ENCODE peak calls at places on chromosomes 16 and 17, in four cellular contexts. P is H1, F is SK-N-SH, U is HepG2. R is an unnamed sample.
A peak's percentile ranks its signal among the peaks of the same experiment; 100 is the strongest.

GRCh38 chr17:78240012-78240655 is 8.7 kb downstream of the TMEM235 start:
- DNase-seq in U (no peak), F (no peak), P (no peak), R (no peak)

GRCh38 chr17:33012522-33013033 is 20.9 kb downstream of the SPACA3 start:
- DNase-seq in U (no peak), P (peak; percentile 33), F (no peak), R (no peak)

GRCh38 chr16:55555436-55555835 is 11.0 kb upstream of the CAPNS2 start:
- DNase-seq in U (no peak), F (no peak), P (no peak), R (no peak)

GRCh38 chr17:77429985-77430752 is 289.4 kb downstream of the SEC14L1 start:
- DNase-seq in P (peak; percentile 95), F (peak; percentile 93), U (peak; percentile 97), R (peak; percentile 79)

GRCh38 chr17:27572665-27573064 is 58.3 kb upstream of the LGALS9 start:
- DNase-seq in U (no peak), F (no peak), P (no peak), R (no peak)

GRCh38 chr17:12953126-12953525 is 64.7 kb downstream of the ELAC2 start:
- DNase-seq in P (no peak), U (no peak), F (no peak), R (no peak)

GRCh38 chr17:9512323-9513168 is 63.1 kb downstream of the STX8 start:
- DNase-seq in P (no peak), F (no peak), U (no peak), R (no peak)

GRCh38 chr17:7196651-7197050 is 17.5 kb upstream of the ASGR1 start:
- DNase-seq in P (no peak), F (no peak), U (no peak), R (no peak)

GRCh38 chr17:36602924-36603384 is 1.6 kb downstream of the MRM1 start:
- DNase-seq in P (peak; percentile 79), F (peak; percentile 88), U (peak; percentile 67), R (peak; percentile 71)

GRCh38 chr16:106623-107324 is 28.7 kb downstream of the MPG start:
- DNase-seq in F (peak; percentile 79), P (peak; percentile 70), U (peak; percentile 66), R (peak; percentile 59)

GRCh38 chr17:82932146-82933005 is 92.6 kb upstream of the ZNF750 start:
- DNase-seq in P (no peak), F (no peak), U (no peak), R (no peak)

GRCh38 chr17:72118588-72119279 is 2.1 kb upstream of the SOX9 start:
- DNase-seq in F (peak; percentile 83), U (peak; percentile 75), P (peak; percentile 78), R (peak; percentile 68)

GRCh38 chr16:17343028-17343427 is 127.7 kb downstream of the XYLT1 start:
- DNase-seq in F (no peak), U (no peak), P (no peak), R (no peak)

GRCh38 chr17:78925662-78926555 is 722 bp upstream of the TIMP2 start:
- DNase-seq in P (peak; percentile 68), U (peak; percentile 52), F (peak; percentile 81), R (no peak)

GRCh38 chr17:59485018-59485417 is 80.4 kb upstream of the DHX40 start:
- DNase-seq in U (no peak), P (no peak), F (no peak), R (no peak)

GRCh38 chr16:80583466-80583865 is 42.7 kb downstream of the DYNLRB2 start:
- DNase-seq in P (no peak), U (no peak), F (no peak), R (no peak)

GRCh38 chr17:16926591-16927451 is 45.1 kb downstream of the TNFRSF13B start:
- DNase-seq in U (no peak), P (no peak), F (no peak), R (no peak)

GRCh38 chr16:67928561-67929364 is 2.9 kb downstream of the CTRL start:
- DNase-seq in U (peak; percentile 69), P (peak; percentile 91), F (peak; percentile 90), R (peak; percentile 88)

GRCh38 chr17:43874293-43874692 is 27.3 kb downstream of the CD300LG start:
- DNase-seq in F (no peak), U (no peak), P (no peak), R (no peak)

GRCh38 chr17:45940826-45941225 is 46.5 kb downstream of the MAPT start:
- DNase-seq in F (no peak), P (no peak), U (no peak), R (peak; percentile 80)

GRCh38 chr16:67279296-67280089 is at the start of gene PLEKHG4:
- DNase-seq in F (peak; percentile 99), P (peak; percentile 83), U (peak; percentile 69), R (peak; percentile 88)

GRCh38 chr17:7634384-7634783 is 4.4 kb downstream of the SHBG start:
- DNase-seq in P (peak; percentile 87), U (no peak), F (peak; percentile 89), R (peak; percentile 47)

GRCh38 chr17:75493476-75494129 is 21.7 kb downstream of the CASKIN2 start:
- DNase-seq in P (no peak), F (no peak), U (no peak), R (no peak)

GRCh38 chr17:52255347-52255746 is 96.8 kb upstream of the CA10 start:
- DNase-seq in P (no peak), U (no peak), F (no peak), R (no peak)

GRCh38 chr16:50509521-50510341 is 38.5 kb upstream of the NKD1 start:
- DNase-seq in U (peak; percentile 50), P (peak; percentile 95), F (peak; percentile 47), R (peak; percentile 9)

GRCh38 chr17:27245230-27245696 is 48.7 kb upstream of the WSB1 start:
- DNase-seq in F (peak; percentile 84), U (peak; percentile 80), P (peak; percentile 73), R (peak; percentile 58)

GRCh38 chr17:66441012-66441703 is 138.7 kb downstream of the PRKCA start:
- DNase-seq in P (no peak), F (no peak), U (no peak), R (no peak)

GRCh38 chr17:65600518-65600917 is 39.1 kb upstream of the AXIN2 start:
- DNase-seq in F (no peak), P (no peak), U (no peak), R (no peak)

GRCh38 chr16:50263060-50263909 is 3.1 kb upstream of the ADCY7 start:
- DNase-seq in U (no peak), P (peak; percentile 41), F (no peak), R (no peak)

DNA sequence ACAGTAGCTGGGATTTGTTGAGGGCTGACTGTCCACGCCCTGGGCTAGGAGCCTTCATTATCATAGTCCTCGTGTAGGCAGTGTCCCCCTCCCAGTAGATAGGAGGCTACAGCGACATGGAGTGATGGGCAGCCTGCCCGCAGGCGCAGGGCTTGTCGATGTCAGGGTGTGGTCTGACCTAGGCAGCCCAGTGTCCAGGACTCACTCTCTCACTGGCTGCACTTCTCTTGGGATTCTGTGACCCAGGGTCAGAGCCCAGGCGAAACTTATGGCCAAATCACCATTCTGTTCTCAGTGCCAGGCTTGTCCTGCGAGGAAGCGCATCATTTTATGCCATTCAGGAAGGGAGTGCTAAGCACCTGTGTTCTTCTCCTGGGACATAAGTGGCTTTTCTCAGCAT is 32.6 kb downstream of the SHISA6 start:
- DNase-seq in U (no peak), P (no peak), F (no peak), R (no peak)
- TF ChIP-seq JUND in U (no peak), P (no peak), F (no peak), R (no peak)

DNA sequence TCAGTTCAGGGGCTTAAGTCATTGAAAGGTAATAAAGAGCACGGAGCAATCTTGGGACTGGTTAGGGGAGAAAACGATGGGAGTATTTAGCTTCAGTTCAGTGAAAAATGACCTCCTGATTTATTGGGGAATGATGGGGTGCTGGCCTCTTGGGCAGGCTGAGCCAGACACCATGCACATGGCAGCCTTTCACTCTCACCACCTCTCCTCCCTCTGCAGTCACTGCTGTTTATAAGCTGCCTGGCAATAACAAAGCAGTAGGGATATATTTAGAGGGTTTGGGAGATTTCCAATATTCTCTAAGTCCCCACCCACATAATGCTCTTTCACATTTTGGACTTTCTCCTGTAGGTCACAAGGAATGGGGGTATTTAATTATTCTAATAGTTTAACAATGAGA is 140.5 kb upstream of the HS3ST2 start:
- DNase-seq in F (no peak), U (no peak), P (peak; percentile 23), R (no peak)
- TF ChIP-seq JUND in F (no peak), U (no peak), P (no peak), R (no peak)

DNA sequence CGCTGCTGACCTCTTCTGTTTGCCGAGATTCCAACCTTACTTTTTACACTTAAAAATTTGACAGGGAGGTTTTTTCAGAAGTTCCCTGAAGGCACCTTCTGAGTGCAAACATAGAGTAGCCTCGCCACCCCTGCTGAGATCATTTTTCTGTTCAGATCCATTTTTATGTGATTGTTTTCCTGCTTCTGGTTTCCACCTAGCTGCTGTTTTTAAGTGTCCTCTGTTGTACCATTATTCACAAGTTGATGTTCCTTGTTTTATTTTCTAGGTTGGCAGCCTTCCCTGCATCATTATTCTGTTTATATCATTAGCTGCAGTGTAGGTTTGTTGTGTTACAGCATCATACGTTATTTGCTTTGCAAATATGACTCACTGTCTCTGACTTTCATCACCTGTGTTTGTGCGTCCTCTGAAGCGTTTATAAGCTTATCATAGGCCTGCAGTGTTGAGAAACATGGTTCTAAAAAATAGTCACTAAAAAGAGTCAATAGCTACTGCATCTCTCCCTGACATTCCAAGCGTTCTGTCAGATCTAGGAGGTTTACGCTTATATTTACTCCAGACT is 116.9 kb upstream of the CLEC3A start:
- DNase-seq in U (no peak), F (no peak), P (no peak), R (peak; percentile 27)
- TF ChIP-seq JUND in U (no peak), F (no peak), P (no peak), R (no peak)

GRCh38 chr17:48426019-48426418 is 4.0 kb downstream of the SKAP1 start:
- DNase-seq in P (no peak), F (no peak), U (no peak), R (no peak)
- TF ChIP-seq JUND in P (no peak), F (no peak), U (no peak), R (no peak)

DNA sequence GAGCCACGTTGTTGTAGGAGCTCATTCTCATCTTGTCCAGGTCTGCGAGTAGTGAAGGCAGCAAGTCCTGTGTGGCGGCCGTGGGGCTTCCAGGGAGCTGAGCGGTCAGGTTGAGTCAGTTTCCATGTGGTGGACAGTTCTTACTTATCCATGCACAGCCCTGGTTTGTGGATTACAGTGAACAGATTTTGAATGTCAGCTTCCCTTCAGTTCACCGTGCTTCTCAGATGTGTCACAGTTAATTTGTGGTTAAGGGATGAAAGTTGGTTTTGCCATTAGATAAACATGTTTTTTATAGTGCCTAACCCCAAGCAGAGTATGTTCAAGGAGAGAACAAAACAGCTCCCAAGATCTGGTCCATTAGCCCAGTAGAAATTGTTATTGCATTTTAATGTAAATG is 103.1 kb downstream of the RPTOR start:
- DNase-seq in F (no peak), U (no peak), P (no peak), R (no peak)
- TF ChIP-seq JUND in F (no peak), U (no peak), P (no peak), R (no peak)

GRCh38 chr17:15662726-15663125 is 21.4 kb downstream of the TRIM16 start:
- DNase-seq in F (no peak), P (no peak), U (no peak), R (no peak)

GRCh38 chr17:15660077-15660476 is 24.0 kb downstream of the TRIM16 start:
- DNase-seq in U (no peak), P (no peak), F (no peak), R (no peak)

GRCh38 chr17:15657868-15658775 is 26.0 kb downstream of the TRIM16 start:
- DNase-seq in F (no peak), P (no peak), U (no peak), R (no peak)

GRCh38 chr17:15659236-15659635 is 24.9 kb downstream of the TRIM16 start:
- DNase-seq in P (no peak), F (no peak), U (no peak), R (no peak)

GRCh38 chr17:15659663-15660062 is 24.4 kb downstream of the TRIM16 start:
- DNase-seq in U (no peak), P (no peak), F (no peak), R (peak; percentile 61)
- TF ChIP-seq JUND in U (no peak), P (no peak), F (no peak), R (no peak)